ENCODE peak calls at places on chromosomes 5 and 9, in five cellular contexts. E, K, S, V and D are unnamed samples.

GRCh38 chr5:179668404-179668803 is 12.4 kb downstream of the CBY3 start:
- DNase-seq in V (no peak), K (peak), E (peak), S (no peak), D (peak)

GRCh38 chr9:136409557-136410455 is 608 bp downstream of the ENTR1 start:
- DNase-seq in V (peak), E (peak), S (peak), K (peak), D (peak)

GRCh38 chr5:14663734-14664269 is 716 bp upstream of the OTULIN start:
- DNase-seq in V (no peak), E (peak), S (no peak), K (peak), D (no peak)

GRCh38 chr9:130994546-130995398 is 14.2 kb upstream of the LAMC3 start:
- DNase-seq in V (no peak), E (no peak), S (no peak), K (no peak), D (no peak)

GRCh38 chr5:139299477-139299876 is 5.9 kb downstream of the MATR3 start:
- DNase-seq in S (no peak), E (no peak), V (no peak), K (no peak), D (no peak)

GRCh38 chr5:149166128-149166527 is 24.8 kb downstream of the ABLIM3 start:
- DNase-seq in E (no peak), V (no peak), S (no peak), K (peak), D (peak)

GRCh38 chr5:10797246-10797645 is 36.2 kb upstream of the DAP start:
- DNase-seq in S (peak), K (peak), E (no peak), V (no peak), D (peak)

GRCh38 chr9:95311956-95312355 is 5.6 kb downstream of the FANCC start:
- DNase-seq in S (no peak), K (no peak), V (no peak), E (no peak), D (no peak)

GRCh38 chr9:127293314-127293713 is 28.7 kb downstream of the GARNL3 start:
- DNase-seq in S (no peak), K (no peak), E (no peak), V (no peak), D (no peak)

GRCh38 chr5:132362086-132362485 is 7.4 kb upstream of the SLC22A5 start:
- DNase-seq in K (no peak), S (no peak), V (no peak), E (no peak), D (no peak)

GRCh38 chr5:35202319-35203111 is 27.8 kb downstream of the PRLR start:
- DNase-seq in K (peak), E (peak), S (no peak), V (no peak), D (peak)

GRCh38 chr9:97694768-97695167 is 2.4 kb downstream of the XPA start:
- DNase-seq in S (no peak), K (no peak), E (no peak), V (no peak), D (no peak)

GRCh38 chr9:77752566-77752965 is 104.4 kb upstream of the GNA14 start:
- DNase-seq in E (no peak), K (peak), V (no peak), S (no peak), D (peak)

GRCh38 chr5:160439205-160439600 is 17.5 kb downstream of the PTTG1 start:
- DNase-seq in S (peak), E (peak), V (peak), K (peak), D (peak)

GRCh38 chr9:23117621-23118020 is 671.0 kb downstream of the DMRTA1 start:
- DNase-seq in E (no peak), S (no peak), V (no peak), K (peak), D (peak)

GRCh38 chr5:148585988-148586387 is 68.3 kb downstream of the HTR4 start:
- DNase-seq in V (no peak), K (peak), S (no peak), E (no peak), D (no peak)

GRCh38 chr9:83167126-83167525 is 104.2 kb upstream of the RASEF start:
- DNase-seq in E (no peak), V (no peak), K (no peak), S (peak), D (no peak)

GRCh38 chr5:180394031-180394636 is 41.0 kb upstream of the GFPT2 start:
- DNase-seq in E (no peak), K (no peak), V (no peak), S (no peak), D (no peak)

GRCh38 chr9:79660615-79661014 is 88.8 kb downstream of the TLE4 start:
- DNase-seq in E (no peak), V (no peak), S (no peak), K (no peak), D (no peak)

GRCh38 chr5:10724799-10725507 is 36.1 kb downstream of the DAP start:
- DNase-seq in S (peak), V (peak), K (peak), E (no peak), D (peak)

GRCh38 chr5:134209477-134210240 is 16.2 kb downstream of the PPP2CA start:
- DNase-seq in K (peak), S (no peak), V (no peak), E (no peak), D (no peak)

GRCh38 chr9:38046669-38047300 is 22.2 kb downstream of the SHB start:
- DNase-seq in K (peak), S (peak), E (no peak), V (no peak), D (peak)

DNA sequence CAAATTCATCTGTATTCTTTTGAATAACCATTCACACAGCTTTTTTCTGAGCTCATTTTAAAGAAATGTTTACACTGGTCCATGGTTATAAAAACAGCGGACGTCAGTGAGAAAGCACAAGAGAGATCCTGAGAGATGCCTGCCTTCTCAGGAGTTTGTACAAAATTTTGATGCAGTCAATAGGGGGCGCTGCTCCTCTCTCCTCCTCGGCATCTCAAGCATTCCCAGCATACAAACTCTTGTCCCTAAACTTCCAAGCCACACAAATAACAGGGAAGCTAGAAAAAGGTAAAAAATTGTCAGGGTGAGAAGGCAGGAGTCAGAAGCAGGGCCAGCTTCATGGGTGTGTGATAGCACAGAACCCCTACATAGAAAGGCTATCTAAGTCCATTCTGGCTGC is 11.2 kb upstream of the CCDC152 start:
- DNase-seq in K (peak), S (no peak), V (no peak), E (peak), D (no peak)
- TF ChIP-seq CTCF in K (peak), S (peak), V (no peak), E (peak), D (peak)

GRCh38 chr9:75002422-75003023 is 25.6 kb downstream of the CARNMT1 start:
- DNase-seq in K (no peak), V (no peak), E (no peak), S (no peak), D (no peak)
- TF ChIP-seq CTCF in K (no peak), V (no peak), E (peak), S (peak), D (peak)

GRCh38 chr5:74035521-74035937 is 409.5 kb downstream of the ARHGEF28 start:
- DNase-seq in V (no peak), K (peak), S (peak), E (peak), D (peak)
- TF ChIP-seq CTCF in V (no peak), K (peak), S (peak), E (peak), D (peak)

GRCh38 chr9:137575725-137576411 is 2.9 kb downstream of the DPH7 start:
- DNase-seq in K (no peak), V (no peak), E (peak), S (no peak), D (no peak)
- TF ChIP-seq CTCF in K (no peak), V (no peak), E (peak), S (no peak), D (no peak)

DNA sequence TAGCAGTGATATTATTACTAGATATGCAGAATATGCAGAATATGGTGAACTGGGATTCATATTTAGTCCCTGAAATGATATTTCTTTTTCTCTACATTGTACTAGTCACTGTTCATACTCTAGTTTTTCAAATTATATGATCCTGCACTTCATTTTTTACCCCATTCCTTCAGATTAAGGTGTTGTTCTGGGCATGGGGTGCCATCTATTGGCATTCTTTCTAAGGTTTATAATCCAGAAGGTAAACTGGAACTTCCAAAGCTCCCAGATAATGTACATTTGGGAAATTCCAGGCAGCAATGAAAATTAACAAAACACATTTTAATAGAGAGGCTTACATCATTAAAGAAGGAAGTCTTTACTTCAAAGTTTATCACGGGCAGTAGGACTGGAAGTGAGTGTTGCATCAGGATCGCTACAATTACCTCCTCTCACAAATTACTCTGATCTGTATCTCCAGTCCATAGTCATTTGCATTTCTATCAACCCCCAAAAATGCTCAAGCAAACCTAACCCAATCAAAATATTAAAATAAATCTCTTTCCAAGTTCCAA is 12.5 kb downstream of the RFX3 start:
- DNase-seq in S (no peak), V (no peak), E (no peak), K (no peak), D (no peak)
- TF ChIP-seq CTCF in S (no peak), V (no peak), E (peak), K (no peak), D (no peak)

GRCh38 chr5:78503958-78504357 is 143.5 kb downstream of the SCAMP1 start:
- DNase-seq in V (no peak), E (no peak), K (peak), S (no peak), D (no peak)

GRCh38 chr5:78505860-78506259 is 142.7 kb downstream of the LHFPL2 start:
- DNase-seq in E (no peak), V (no peak), K (no peak), S (no peak), D (no peak)

GRCh38 chr5:78507531-78507930 is 141.0 kb downstream of the LHFPL2 start:
- DNase-seq in K (no peak), S (no peak), E (no peak), V (no peak), D (no peak)

GRCh38 chr5:78506296-78507049 is 142.1 kb downstream of the LHFPL2 start:
- DNase-seq in V (no peak), E (no peak), K (peak), S (no peak), D (peak)

DNA sequence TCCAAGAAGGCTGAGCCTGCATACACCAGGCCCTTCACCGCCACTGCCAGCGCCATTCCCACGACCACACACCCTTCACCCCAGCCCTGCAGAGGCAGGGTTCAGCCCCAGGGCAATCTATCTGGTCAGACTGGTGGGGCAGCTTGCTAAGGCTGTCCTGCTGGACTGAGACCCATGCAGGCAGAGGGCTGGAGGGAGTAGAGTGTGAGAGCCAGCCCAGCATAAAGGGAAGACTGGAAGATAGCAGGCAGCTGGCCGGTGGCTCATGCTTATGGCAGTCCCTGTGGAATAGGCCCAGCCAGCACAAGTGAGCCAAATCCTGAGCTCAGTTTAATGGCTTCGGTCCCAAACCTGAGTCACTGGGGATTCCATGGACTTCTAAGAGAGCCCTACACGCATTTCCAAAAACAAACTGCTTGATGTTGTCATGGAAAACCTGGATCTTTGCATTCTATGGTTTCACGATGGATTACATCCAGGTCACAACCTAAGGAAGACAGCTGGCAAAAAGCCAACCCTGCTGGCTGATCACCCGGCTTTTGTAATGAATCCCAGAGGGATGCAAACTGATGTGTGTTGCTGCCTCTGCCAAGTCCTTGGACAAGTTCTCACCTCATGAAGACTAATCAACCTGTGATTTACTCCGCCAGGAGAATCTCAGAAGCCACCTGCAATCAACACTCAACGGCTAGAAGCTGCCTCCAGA is 143.7 kb downstream of the LHFPL2 start:
- DNase-seq in V (peak), S (peak), E (no peak), K (peak), D (peak)
- TF ChIP-seq CTCF in V (no peak), S (no peak), E (no peak), K (no peak), D (no peak)

DNA sequence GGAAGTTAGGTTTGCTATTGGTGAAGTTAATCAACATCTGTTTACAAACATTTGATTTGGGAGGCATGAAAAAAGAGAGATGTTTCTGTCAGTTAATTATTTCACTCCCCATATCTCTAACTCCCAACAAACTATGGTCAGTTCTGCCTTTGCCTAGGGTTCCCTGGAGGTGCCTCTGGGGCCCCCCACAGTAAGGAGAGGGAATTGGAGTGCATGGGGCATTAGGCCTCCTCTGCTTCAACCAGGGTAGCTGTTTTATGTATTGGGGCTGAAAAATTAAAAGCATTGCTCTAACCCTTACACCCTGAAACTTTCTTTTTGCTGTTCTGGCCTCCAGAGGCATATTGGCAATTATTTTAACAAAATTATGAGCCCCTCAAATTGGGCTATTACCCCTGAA is 32.3 kb downstream of the RUSC2 start:
- DNase-seq in K (no peak), S (no peak), E (no peak), V (no peak), D (no peak)
- TF ChIP-seq CTCF in K (peak), S (no peak), E (peak), V (no peak), D (peak)

DNA sequence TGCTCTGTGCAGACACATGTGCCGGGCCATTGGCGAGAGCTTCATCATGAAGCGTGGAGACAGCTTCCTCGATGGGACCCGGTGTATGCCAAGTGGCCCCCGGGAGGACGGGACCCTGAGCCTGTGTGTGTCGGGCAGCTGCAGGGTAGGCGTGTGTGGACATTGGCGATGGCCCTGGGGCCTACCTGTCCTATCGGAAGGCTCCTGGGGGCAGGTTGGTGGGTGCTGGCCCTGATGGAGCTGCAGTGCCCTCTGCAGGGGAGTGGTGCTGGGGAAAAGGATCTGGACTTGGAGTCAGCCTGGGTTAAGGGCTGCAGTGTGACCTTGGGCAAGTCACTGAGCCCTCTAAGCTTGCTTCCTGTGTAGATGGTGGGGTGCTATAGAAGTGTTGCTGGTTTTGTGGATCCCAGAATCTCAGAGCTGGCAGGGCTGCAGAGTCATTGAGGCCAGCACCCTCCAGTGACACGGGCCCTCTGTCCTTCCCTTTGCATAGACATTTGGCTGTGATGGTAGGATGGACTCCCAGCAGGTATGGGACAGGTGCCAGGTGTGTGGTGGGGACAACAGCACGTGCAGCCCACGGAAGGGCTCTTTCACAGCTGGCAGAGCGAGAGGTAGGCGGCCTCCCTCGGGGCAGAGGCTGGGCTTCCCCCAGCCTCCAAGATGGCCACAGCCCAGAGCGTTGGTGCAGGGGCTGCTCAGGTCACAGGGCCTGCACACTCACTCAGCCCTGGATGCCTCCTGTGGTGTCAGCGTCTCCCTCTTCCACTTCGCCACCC is 15.8 kb downstream of the ADAMTS13 start:
- DNase-seq in E (peak), K (no peak), S (no peak), V (no peak), D (no peak)
- TF ChIP-seq CTCF in E (peak), K (peak), S (no peak), V (no peak), D (peak)

GRCh38 chr5:127562252-127562651 is 44.8 kb downstream of the PRRC1 start:
- DNase-seq in S (no peak), V (no peak), K (peak), E (peak), D (no peak)
- TF ChIP-seq CTCF in S (peak), V (no peak), K (peak), E (peak), D (peak)

GRCh38 chr5:55692509-55692908 is 19.6 kb downstream of the SLC38A9 start:
- DNase-seq in V (no peak), K (no peak), S (no peak), E (no peak), D (no peak)

GRCh38 chr5:55692106-55692417 is 20.1 kb downstream of the SLC38A9 start:
- DNase-seq in E (no peak), S (no peak), K (no peak), V (no peak), D (no peak)

GRCh38 chr5:55694152-55694830 is 17.8 kb downstream of the SLC38A9 start:
- DNase-seq in V (no peak), E (peak), K (peak), S (no peak), D (peak)

DNA sequence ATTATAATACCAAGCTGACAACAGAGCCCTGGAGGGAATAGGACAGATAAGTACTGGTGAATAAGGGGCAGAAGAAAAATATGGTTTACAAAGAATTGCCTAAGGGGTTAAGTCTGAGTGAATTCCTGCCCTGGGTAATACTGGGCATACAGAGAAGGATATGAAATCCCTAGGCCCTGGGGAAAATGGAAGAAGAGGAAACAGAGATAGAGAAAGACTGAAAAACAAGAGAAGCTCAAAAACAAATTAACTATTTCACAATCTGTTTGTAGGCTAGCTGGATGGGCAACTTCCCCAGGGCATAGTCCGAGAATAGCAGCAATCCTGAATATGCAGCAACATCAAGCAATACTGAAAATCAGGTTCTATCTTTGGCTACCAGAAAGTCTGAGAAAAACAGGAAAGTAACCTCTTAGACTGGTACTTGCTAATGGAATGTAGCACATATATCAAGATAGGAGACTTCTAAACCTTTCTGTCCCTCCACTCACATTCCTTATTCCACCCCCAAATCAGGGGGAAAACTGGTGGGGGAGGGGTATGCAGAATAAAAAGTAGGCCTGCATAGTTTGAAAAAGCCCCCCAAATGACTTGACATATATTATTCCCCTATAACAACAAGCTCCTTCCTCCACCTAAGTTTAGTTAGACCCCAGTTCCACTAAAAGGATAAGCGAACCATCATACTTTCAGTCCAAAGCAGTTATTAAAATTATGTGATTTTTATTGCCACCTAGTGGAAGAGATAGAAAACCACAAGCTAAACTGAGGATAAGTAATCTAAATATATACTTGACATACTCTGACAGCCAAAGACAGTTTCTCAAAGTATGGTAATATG is 20.6 kb downstream of the SLC38A9 start:
- DNase-seq in E (peak), K (peak), S (peak), V (no peak), D (peak)
- TF ChIP-seq CTCF in E (peak), K (peak), S (peak), V (peak), D (peak)